ENCODE peak calls at places on chromosomes 11 and 22, in six cellular contexts. Z is CD4-positive, alpha-beta T cell; G is sigmoid colon; O is AG04450; N is H9; W is adrenal gland. M is an unnamed sample.

GRCh38 chr11:57473208-57473930 is 13.0 kb downstream of the RTN4RL2 start:
- DNase-seq in O (no peak), Z (no peak), W (no peak), G (no peak), N (no peak), M (no peak)

GRCh38 chr11:36622431-36623136 is 24.5 kb upstream of the RAG2 start:
- DNase-seq in Z (no peak), N (no peak), O (peak; percentile 0), W (no peak), G (no peak), M (peak; percentile 30)

GRCh38 chr11:32312865-32313403 is 122.4 kb downstream of the WT1 start:
- DNase-seq in Z (no peak), G (no peak), W (peak; percentile 62), O (no peak), N (peak; percentile 73), M (peak; percentile 46)

GRCh38 chr11:115895594-115895993 is 391.4 kb upstream of the CADM1 start:
- DNase-seq in N (no peak), W (no peak), G (no peak), O (no peak), Z (no peak), M (no peak)

GRCh38 chr11:35491231-35491871 is 34.1 kb downstream of the PAMR1 start:
- DNase-seq in G (no peak), W (no peak), O (peak; percentile 83), N (no peak), Z (no peak), M (no peak)

GRCh38 chr22:42270178-42270511 is 308 bp downstream of the TCF20 start:
- DNase-seq in O (no peak), Z (no peak), N (no peak), W (no peak), G (no peak), M (no peak)

GRCh38 chr22:46421272-46421671 is 85.8 kb downstream of the TRMU start:
- DNase-seq in N (no peak), G (no peak), W (no peak), Z (no peak), O (no peak), M (no peak)

GRCh38 chr22:19596680-19597398 is 72.6 kb upstream of the CLDN5 start:
- DNase-seq in Z (no peak), N (no peak), G (no peak), W (no peak), O (no peak), M (no peak)

GRCh38 chr11:60936467-60937143 is 12.3 kb downstream of the TMEM132A start:
- DNase-seq in O (no peak), Z (no peak), N (no peak), W (no peak), G (no peak), M (no peak)

GRCh38 chr11:106624377-106624776 is 393.9 kb downstream of the GUCY1A2 start:
- DNase-seq in Z (no peak), O (no peak), N (no peak), G (no peak), W (no peak), M (no peak)

DNA sequence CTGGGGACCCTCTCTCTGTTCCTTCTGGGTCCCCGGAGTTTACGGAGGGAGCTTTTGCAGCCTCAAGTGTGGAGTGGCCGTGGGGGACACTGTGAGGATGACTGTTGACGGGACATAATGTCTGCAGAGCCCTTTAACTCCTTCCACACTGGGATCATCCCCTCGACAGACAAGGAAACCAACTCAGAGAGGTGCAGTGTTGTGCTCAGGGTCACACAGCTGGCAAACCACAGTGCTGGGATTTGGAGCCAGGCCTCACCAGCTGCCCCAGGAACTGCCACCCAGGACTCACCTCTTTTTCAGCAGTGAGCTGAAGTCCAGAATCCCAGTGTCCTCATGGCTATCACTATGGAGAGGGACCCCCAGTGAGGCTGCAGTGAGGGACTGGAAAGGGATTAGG is 5.4 kb downstream of the MYBPC3 start:
- DNase-seq in O (no peak), Z (no peak), N (no peak), W (no peak), G (no peak), M (no peak)
- H3K9me3 ChIP-seq in O (no peaks in the 10 kb centered on the region), Z (no peaks in the 10 kb centered on the region), N (no peaks in the 10 kb centered on the region), W (no peaks in the 10 kb centered on the region), G (no peaks in the 10 kb centered on the region), M (no peaks in the 10 kb centered on the region)

DNA sequence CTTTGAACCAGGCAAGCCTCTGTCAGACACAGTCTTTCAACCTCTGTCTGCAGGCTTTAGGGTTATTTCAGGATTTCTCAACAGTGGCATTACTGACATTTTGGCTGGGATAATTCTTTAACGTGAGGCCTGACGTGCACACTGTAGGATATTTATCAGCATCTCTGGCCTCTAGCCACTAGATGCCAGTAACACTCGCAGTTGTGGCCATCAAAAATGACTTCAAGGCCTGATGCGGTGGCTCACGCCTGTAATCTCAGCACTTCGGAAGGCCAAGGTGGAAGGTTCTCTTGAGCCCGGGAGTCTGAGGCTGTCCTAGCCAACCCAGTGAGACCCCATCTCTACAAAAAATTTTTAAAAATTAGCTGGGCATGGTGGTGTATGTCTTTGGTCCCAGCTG is 113.0 kb downstream of the CCDC81 start:
- DNase-seq in Z (no peak), G (no peak), O (no peak), W (no peak), N (no peak), M (no peak)
- TF ChIP-seq CTCF in Z (no peak), G (no peak), O (no peak), W (no peak), N (no peak), M (no peak)

DNA sequence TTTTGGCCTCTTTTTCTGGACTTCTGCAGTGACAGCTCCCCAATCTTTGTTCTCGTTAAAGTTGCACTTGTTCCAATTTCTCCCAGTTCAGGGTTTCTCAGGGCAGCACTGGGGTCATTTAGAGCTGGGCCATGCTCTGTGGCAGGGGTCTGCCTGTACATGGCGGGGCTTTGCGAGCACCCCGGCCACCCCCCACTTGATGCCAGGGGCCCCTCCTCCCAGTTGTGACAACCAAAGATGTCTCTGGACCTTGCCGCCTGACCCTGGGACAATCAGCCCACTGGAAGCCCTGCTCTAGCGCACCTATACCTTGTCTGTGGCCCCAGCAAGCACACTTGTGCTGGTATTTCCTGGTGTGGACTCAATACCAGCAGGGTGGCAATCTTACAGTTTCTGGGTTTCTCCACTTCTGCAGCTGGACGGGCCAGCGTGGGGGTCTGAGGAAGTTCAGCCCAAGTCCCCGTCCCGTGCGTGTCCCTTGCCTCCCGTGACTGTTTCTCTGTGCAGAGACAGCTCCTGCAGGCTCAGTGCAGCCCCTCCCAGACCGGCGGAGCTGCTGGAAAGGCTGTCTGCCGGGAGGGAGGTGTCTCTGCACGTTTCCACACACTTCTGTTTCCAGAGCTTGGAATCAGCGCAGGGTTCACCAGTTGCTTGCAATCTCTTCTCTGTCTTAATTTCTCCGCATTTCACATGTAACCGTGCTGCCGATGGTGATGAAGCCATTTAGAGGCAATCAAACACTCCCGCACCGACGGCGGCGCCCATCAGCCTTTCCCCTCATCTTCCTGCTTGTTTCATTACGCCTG is 1328.9 kb downstream of the BRD1 start:
- DNase-seq in O (no peak), N (no peak), G (no peak), Z (no peak), W (no peak), M (no peak)
- H3K9me3 ChIP-seq in O (peaks cover 76% of the 10 kb centered on the region), N (no peaks in the 10 kb centered on the region), G (no peaks in the 10 kb centered on the region), Z (no peaks in the 10 kb centered on the region), W (no peaks in the 10 kb centered on the region), M (peaks cover 6% of the 10 kb centered on the region)

DNA sequence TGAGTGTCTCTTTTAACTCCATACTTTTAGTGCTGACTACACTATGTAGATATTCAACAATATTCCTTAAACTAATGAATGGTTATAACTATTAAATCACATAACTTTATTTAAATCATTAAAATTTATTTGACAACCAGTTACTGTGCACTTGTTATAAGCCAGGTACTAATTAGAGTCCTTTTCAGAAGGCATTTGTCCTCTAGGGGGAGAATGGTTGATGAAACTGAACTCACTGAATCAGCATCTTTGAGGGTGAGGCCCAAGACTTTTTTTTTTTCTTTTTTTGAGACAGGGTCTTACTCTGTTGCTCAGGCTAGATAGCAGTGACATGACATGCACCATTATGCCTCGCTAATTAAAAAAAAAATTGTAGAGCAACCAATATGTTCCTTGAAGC is 515.6 kb upstream of the CCDC90B start:
- DNase-seq in Z (no peak), O (no peak), W (no peak), N (no peak), G (no peak), M (no peak)
- TF ChIP-seq CTCF in Z (no peak), O (no peak), W (no peak), N (peak; percentile 60), G (no peak), M (peak; percentile 39)